ENCODE peak calls at places on chromosomes 2 and 18, in ten cellular contexts. E is K562, A is A549, D is BE2C, L is heart right ventricle, B is neural progenitor cell, Y is HCT116, Q is IMR-90, H is transverse colon, G is heart left ventricle. P is an unnamed sample.

GRCh38 chr2:147924647-147925046 is 79.8 kb downstream of the ACVR2A start:
- DNase-seq in A (no peak), H (no peak), Q (no peak), E (no peak), G (no peak), D (no peak), L (no peak), B (no peak), Y (no peak), P (peak; percentile 25)

GRCh38 chr2:108324531-108325256 is 36.0 kb downstream of the SULT1C2 start:
- DNase-seq in G (no peak), H (no peak), L (no peak), D (no peak), Q (peak; percentile 85), E (no peak), A (no peak), Y (no peak), B (no peak), P (peak; percentile 18)

GRCh38 chr2:12035029-12035720 is 288.7 kb downstream of the LPIN1 start:
- DNase-seq in A (no peak), D (no peak), G (no peak), B (no peak), Q (no peak), Y (no peak), L (no peak), H (no peak), E (no peak), P (no peak)

GRCh38 chr2:119702918-119703401 is 24.0 kb downstream of the TMEM177 start:
- DNase-seq in D (peak; percentile 68), E (peak; percentile 78), Q (peak; percentile 46), G (peak; percentile 86), A (peak; percentile 64), B (peak; percentile 86), L (peak; percentile 63), Y (peak; percentile 58), H (peak; percentile 70), P (peak; percentile 71)

GRCh38 chr2:238277695-238278094 is 10.7 kb downstream of the PER2 start:
- DNase-seq in B (peak; percentile 66), Y (no peak), D (peak; percentile 34), L (no peak), G (peak; percentile 42), E (no peak), Q (no peak), A (no peak), H (no peak), P (no peak)

GRCh38 chr18:71831039-71831438 is 713.1 kb downstream of the CBLN2 start:
- DNase-seq in Y (no peak), B (no peak), L (no peak), Q (peak; percentile 13), A (no peak), D (no peak), H (no peak), E (no peak), G (no peak), P (no peak)

GRCh38 chr2:110860620-110861019 is 128.2 kb downstream of the ACOXL start:
- DNase-seq in G (no peak), H (no peak), Q (no peak), E (no peak), B (no peak), Y (no peak), D (no peak), L (no peak), A (no peak), P (no peak)

GRCh38 chr2:28586864-28587263 is 91.0 kb downstream of the PLB1 start:
- DNase-seq in D (no peak), H (no peak), B (no peak), Y (no peak), Q (no peak), A (no peak), E (no peak), L (no peak), G (no peak), P (no peak)

GRCh38 chr2:53848062-53848461 is 11.7 kb downstream of the GPR75 start:
- DNase-seq in B (no peak), Q (no peak), E (no peak), H (no peak), G (no peak), L (no peak), A (no peak), D (no peak), Y (no peak), P (no peak)

GRCh38 chr18:3066391-3067079 is 53.6 kb upstream of the LPIN2 start:
- DNase-seq in G (no peak), A (no peak), B (no peak), H (no peak), D (no peak), Y (no peak), E (no peak), L (no peak), Q (no peak), P (no peak)

GRCh38 chr2:64988420-64989125 is 626 bp upstream of the SLC1A4 start:
- DNase-seq in H (peak; percentile 79), L (peak; percentile 68), B (peak; percentile 77), E (peak; percentile 90), A (peak; percentile 90), G (peak; percentile 79), Y (peak; percentile 19), D (peak; percentile 61), Q (peak; percentile 89), P (peak; percentile 90)

GRCh38 chr2:215931256-215931903 is 82.0 kb downstream of the MREG start:
- DNase-seq in D (peak; percentile 61), B (peak; percentile 74), A (peak; percentile 48), Q (peak; percentile 83), Y (peak; percentile 57), L (peak; percentile 61), G (no peak), E (peak; percentile 78), H (peak; percentile 58), P (peak; percentile 90)

GRCh38 chr2:215929602-215930335 is 83.6 kb downstream of the MREG start:
- DNase-seq in Y (no peak), L (no peak), D (no peak), B (no peak), H (no peak), Q (peak; percentile 33), E (peak; percentile 45), A (no peak), G (no peak), P (no peak)

GRCh38 chr2:215933141-215933540 is 80.2 kb downstream of the MREG start:
- DNase-seq in Q (no peak), D (no peak), G (no peak), B (no peak), A (no peak), E (no peak), H (no peak), L (no peak), Y (no peak), P (no peak)

GRCh38 chr2:215930505-215931233 is 82.7 kb downstream of the MREG start:
- DNase-seq in Y (no peak), L (no peak), Q (peak; percentile 48), G (no peak), E (no peak), A (no peak), D (no peak), B (no peak), H (no peak), P (no peak)
- H3K4me3 ChIP-seq in Y (no peak overlapping the region), L (no peak overlapping the region), Q (no peak overlapping the region), G (no peak overlapping the region), E (no peak overlapping the region), A (no peak overlapping the region), D (no peak overlapping the region), B (no peak overlapping the region), H (no peak overlapping the region), P (no peak overlapping the region)

GRCh38 chr2:230814616-230815015 is 50.1 kb upstream of the ITM2C start:
- DNase-seq in B (peak; percentile 22), Y (no peak), H (no peak), Q (peak; percentile 47), E (peak; percentile 10), L (no peak), D (no peak), G (no peak), A (peak; percentile 45), P (peak; percentile 18)
- TF ChIP-seq CTCF in B (peak; percentile 53), Y (peak; percentile 71), H (peak; percentile 14), Q (peak; percentile 54), E (no peak), L (peak; percentile 47), D (peak; percentile 57), G (peak; percentile 28), A (peak; percentile 46), P (peak; percentile 63)

DNA sequence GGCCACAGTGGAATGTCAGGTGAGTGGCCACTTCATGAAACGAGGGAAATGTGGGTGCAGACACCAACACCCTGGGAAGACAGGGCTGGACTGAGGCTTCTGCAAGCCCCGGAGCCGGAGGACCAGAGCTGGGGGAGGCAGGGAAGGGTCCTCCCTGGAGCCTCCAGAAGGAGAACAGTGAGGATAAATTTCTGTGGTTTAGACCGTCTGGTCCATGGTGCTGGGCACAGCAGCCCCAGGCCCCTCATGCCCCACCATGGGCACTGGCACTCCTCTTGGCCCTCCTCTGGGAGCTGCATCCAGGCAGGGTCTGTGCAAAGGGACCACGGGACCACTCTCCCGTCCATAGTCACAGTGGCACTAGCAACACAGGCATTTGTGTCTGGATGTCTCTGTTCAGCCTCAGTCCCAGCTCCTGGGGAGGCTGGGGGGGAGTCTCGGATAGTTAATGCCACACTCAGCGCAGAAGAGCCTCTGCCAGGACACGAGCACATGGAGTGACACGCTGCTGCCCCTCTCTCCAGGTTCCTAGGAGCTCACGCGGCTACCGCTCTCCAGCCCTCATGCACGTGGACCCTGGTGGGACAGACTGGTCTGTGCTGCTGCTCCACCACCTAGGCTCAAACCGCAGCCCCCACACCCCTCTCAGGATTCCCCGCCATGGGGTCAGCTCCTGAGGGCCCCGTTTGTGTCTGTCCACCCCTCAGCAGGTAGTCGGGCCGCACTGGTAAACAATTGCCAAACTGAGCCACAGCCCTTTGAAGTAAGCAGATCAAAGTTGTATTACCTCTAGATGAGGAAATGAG is 305.9 kb upstream of the SALL3 start:
- DNase-seq in L (no peak), A (no peak), B (no peak), Q (no peak), H (no peak), E (no peak), Y (no peak), D (no peak), G (no peak), P (no peak)
- H3K9me3 ChIP-seq in L (no peaks in the 10 kb centered on the region), A (no peaks in the 10 kb centered on the region), B (no peaks in the 10 kb centered on the region), Q (peaks cover 60% of the 10 kb centered on the region), H (no peaks in the 10 kb centered on the region), E (no peaks in the 10 kb centered on the region), Y (no peaks in the 10 kb centered on the region), D (no peaks in the 10 kb centered on the region), G (no peaks in the 10 kb centered on the region), P (no peaks in the 10 kb centered on the region)

DNA sequence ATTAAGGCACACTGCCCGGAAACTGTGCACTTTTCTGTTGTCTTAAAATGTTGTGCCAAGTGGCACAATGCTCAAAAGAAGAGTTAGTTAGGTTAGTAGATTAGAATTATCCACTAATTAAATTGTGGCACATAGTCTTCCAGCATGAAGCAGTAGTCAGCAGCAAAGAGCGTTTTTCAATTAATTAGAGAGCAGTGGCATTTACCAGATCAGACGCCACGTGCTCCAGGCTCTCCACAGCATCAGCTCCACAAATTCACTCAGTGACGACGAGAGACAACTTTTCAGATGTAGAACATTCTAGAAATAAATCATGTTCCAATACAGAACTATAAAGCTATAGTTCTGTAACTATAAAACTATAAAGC is 16.4 kb upstream of the RTTN start:
- DNase-seq in D (no peak), L (no peak), A (no peak), G (no peak), E (no peak), B (no peak), H (no peak), Y (no peak), Q (no peak), P (no peak)
- H3K4me3 ChIP-seq in D (no peak overlapping the region), L (no peak overlapping the region), A (no peak overlapping the region), G (no peak overlapping the region), E (no peak overlapping the region), B (no peak overlapping the region), H (no peak overlapping the region), Y (no peak overlapping the region), Q (no peak overlapping the region), P (no peak overlapping the region)

P was measured in cardiac muscle cell.